ENCODE peak calls at places on chromosomes 3 and 15, in five cellular contexts. One of them, this sample, is unnamed.

GRCh38 chr3:43861635-43862034 is 170.9 kb downstream of the ABHD5 start:
- DNase-seq in cardiac fibroblast: no peak
- DNase-seq in fibroblast of lung: no peak
- DNase-seq in progenitor cell of endocrine pancreas: no peak
- DNase-seq in GM20000: no peak
- DNase-seq in this sample: no peak

GRCh38 chr3:45555154-45555591 is 39.4 kb upstream of the LIMD1 start:
- DNase-seq in cardiac fibroblast: no peak
- DNase-seq in fibroblast of lung: no peak
- DNase-seq in progenitor cell of endocrine pancreas: no peak
- DNase-seq in GM20000: no peak
- DNase-seq in this sample: no peak

GRCh38 chr3:193842029-193842782 is 249.2 kb downstream of the OPA1 start:
- DNase-seq in cardiac fibroblast: no peak
- DNase-seq in fibroblast of lung: no peak
- DNase-seq in progenitor cell of endocrine pancreas: no peak
- DNase-seq in GM20000: peak
- DNase-seq in this sample: peak

GRCh38 chr15:27826902-27827321 is 272.2 kb downstream of the OCA2 start:
- DNase-seq in cardiac fibroblast: no peak
- DNase-seq in fibroblast of lung: peak
- DNase-seq in progenitor cell of endocrine pancreas: no peak
- DNase-seq in GM20000: no peak
- DNase-seq in this sample: no peak

GRCh38 chr15:90780916-90781315 is 63.8 kb downstream of the BLM start:
- DNase-seq in cardiac fibroblast: no peak
- DNase-seq in fibroblast of lung: no peak
- DNase-seq in progenitor cell of endocrine pancreas: no peak
- DNase-seq in GM20000: peak
- DNase-seq in this sample: peak

GRCh38 chr3:107068980-107069379 is 308.3 kb upstream of the CCDC54 start:
- DNase-seq in cardiac fibroblast: peak
- DNase-seq in fibroblast of lung: peak
- DNase-seq in progenitor cell of endocrine pancreas: no peak
- DNase-seq in GM20000: no peak
- DNase-seq in this sample: no peak

GRCh38 chr15:60392601-60392985 is 5.2 kb downstream of the ANXA2 start:
- DNase-seq in cardiac fibroblast: peak
- DNase-seq in fibroblast of lung: peak
- DNase-seq in progenitor cell of endocrine pancreas: no peak
- DNase-seq in GM20000: peak
- DNase-seq in this sample: no peak

GRCh38 chr15:82935382-82935781 is 17.1 kb downstream of the HOMER2 start:
- DNase-seq in cardiac fibroblast: no peak
- DNase-seq in fibroblast of lung: no peak
- DNase-seq in progenitor cell of endocrine pancreas: no peak
- DNase-seq in GM20000: no peak
- DNase-seq in this sample: no peak

GRCh38 chr3:171874251-171874679 is 31.1 kb downstream of the TMEM212 start:
- DNase-seq in cardiac fibroblast: peak
- DNase-seq in fibroblast of lung: peak
- DNase-seq in progenitor cell of endocrine pancreas: no peak
- DNase-seq in GM20000: no peak
- DNase-seq in this sample: no peak

GRCh38 chr3:19348929-19349564 is 200.7 kb downstream of the KCNH8 start:
- DNase-seq in cardiac fibroblast: peak
- DNase-seq in fibroblast of lung: peak
- DNase-seq in progenitor cell of endocrine pancreas: no peak
- DNase-seq in GM20000: peak
- DNase-seq in this sample: peak

GRCh38 chr3:60056394-60056793 is 1006.6 kb upstream of the CFAP20DC start:
- DNase-seq in cardiac fibroblast: no peak
- DNase-seq in fibroblast of lung: peak
- DNase-seq in progenitor cell of endocrine pancreas: no peak
- DNase-seq in GM20000: no peak
- DNase-seq in this sample: no peak

GRCh38 chr15:80844011-80844732 is 65.0 kb downstream of the CEMIP start:
- DNase-seq in cardiac fibroblast: no peak
- DNase-seq in fibroblast of lung: peak
- DNase-seq in progenitor cell of endocrine pancreas: no peak
- DNase-seq in GM20000: no peak
- DNase-seq in this sample: no peak

GRCh38 chr3:120864541-120864940 is 43.5 kb upstream of the STXBP5L start:
- DNase-seq in cardiac fibroblast: no peak
- DNase-seq in fibroblast of lung: no peak
- DNase-seq in progenitor cell of endocrine pancreas: peak
- DNase-seq in GM20000: no peak
- DNase-seq in this sample: no peak

GRCh38 chr15:43253431-43254403 is 13.0 kb downstream of the TGM5 start:
- DNase-seq in cardiac fibroblast: peak
- DNase-seq in fibroblast of lung: peak
- DNase-seq in progenitor cell of endocrine pancreas: no peak
- DNase-seq in GM20000: peak
- DNase-seq in this sample: no peak

GRCh38 chr3:180923561-180923960 is 11.1 kb downstream of the FXR1 start:
- DNase-seq in cardiac fibroblast: no peak
- DNase-seq in fibroblast of lung: no peak
- DNase-seq in progenitor cell of endocrine pancreas: no peak
- DNase-seq in GM20000: no peak
- DNase-seq in this sample: no peak

GRCh38 chr15:65343374-65343981 is 34.3 kb downstream of the IGDCC3 start:
- DNase-seq in cardiac fibroblast: no peak
- DNase-seq in fibroblast of lung: no peak
- DNase-seq in progenitor cell of endocrine pancreas: no peak
- DNase-seq in GM20000: no peak
- DNase-seq in this sample: no peak

GRCh38 chr3:196699749-196700148 is 12.3 kb downstream of the CEP19 start:
- DNase-seq in cardiac fibroblast: no peak
- DNase-seq in fibroblast of lung: no peak
- DNase-seq in progenitor cell of endocrine pancreas: no peak
- DNase-seq in GM20000: no peak
- DNase-seq in this sample: no peak

GRCh38 chr3:172247525-172248274 is 200.6 kb downstream of the GHSR start:
- DNase-seq in cardiac fibroblast: no peak
- DNase-seq in fibroblast of lung: no peak
- DNase-seq in progenitor cell of endocrine pancreas: no peak
- DNase-seq in GM20000: no peak
- DNase-seq in this sample: no peak

GRCh38 chr15:63277044-63277892 is at the start of gene APH1B:
- DNase-seq in cardiac fibroblast: peak
- DNase-seq in fibroblast of lung: peak
- DNase-seq in progenitor cell of endocrine pancreas: peak
- DNase-seq in GM20000: peak
- DNase-seq in this sample: peak

GRCh38 chr3:196163687-196164493 is 47.3 kb downstream of the ZDHHC19 start:
- DNase-seq in cardiac fibroblast: no peak
- DNase-seq in fibroblast of lung: no peak
- DNase-seq in progenitor cell of endocrine pancreas: no peak
- DNase-seq in GM20000: peak
- DNase-seq in this sample: peak

GRCh38 chr3:29164825-29165224 is 116.0 kb upstream of the RBMS3 start:
- DNase-seq in cardiac fibroblast: no peak
- DNase-seq in fibroblast of lung: no peak
- DNase-seq in progenitor cell of endocrine pancreas: no peak
- DNase-seq in GM20000: no peak
- DNase-seq in this sample: no peak

GRCh38 chr3:184537885-184538599 is 23.5 kb upstream of the EPHB3 start:
- DNase-seq in cardiac fibroblast: no peak
- DNase-seq in fibroblast of lung: no peak
- DNase-seq in progenitor cell of endocrine pancreas: no peak
- DNase-seq in GM20000: no peak
- DNase-seq in this sample: no peak

GRCh38 chr3:129336093-129336706 is 57.5 kb downstream of the HMCES start:
- DNase-seq in cardiac fibroblast: no peak
- DNase-seq in fibroblast of lung: no peak
- DNase-seq in progenitor cell of endocrine pancreas: no peak
- DNase-seq in GM20000: no peak
- DNase-seq in this sample: no peak

GRCh38 chr3:59101091-59101738 is 51.4 kb upstream of the CFAP20DC start:
- DNase-seq in cardiac fibroblast: peak
- DNase-seq in fibroblast of lung: peak
- DNase-seq in progenitor cell of endocrine pancreas: no peak
- DNase-seq in GM20000: no peak
- DNase-seq in this sample: no peak

GRCh38 chr3:71051893-71052687 is 531.4 kb downstream of the FOXP1 start:
- DNase-seq in cardiac fibroblast: peak
- DNase-seq in fibroblast of lung: no peak
- DNase-seq in progenitor cell of endocrine pancreas: no peak
- DNase-seq in GM20000: no peak
- DNase-seq in this sample: no peak

GRCh38 chr3:65672876-65673815 is 365.6 kb downstream of the MAGI1 start:
- DNase-seq in cardiac fibroblast: peak
- DNase-seq in fibroblast of lung: peak
- DNase-seq in progenitor cell of endocrine pancreas: peak
- DNase-seq in GM20000: peak
- DNase-seq in this sample: no peak

GRCh38 chr3:3334456-3334855 is 155.0 kb upstream of the CRBN start:
- DNase-seq in cardiac fibroblast: no peak
- DNase-seq in fibroblast of lung: no peak
- DNase-seq in progenitor cell of endocrine pancreas: no peak
- DNase-seq in GM20000: no peak
- DNase-seq in this sample: no peak

GRCh38 chr3:108388136-108389132 is 92.1 kb downstream of the HHLA2 start:
- DNase-seq in cardiac fibroblast: no peak
- DNase-seq in fibroblast of lung: peak
- DNase-seq in progenitor cell of endocrine pancreas: no peak
- DNase-seq in GM20000: peak
- DNase-seq in this sample: no peak

GRCh38 chr3:120568624-120569023 is 27.5 kb upstream of the NDUFB4 start:
- DNase-seq in cardiac fibroblast: no peak
- DNase-seq in fibroblast of lung: peak
- DNase-seq in progenitor cell of endocrine pancreas: no peak
- DNase-seq in GM20000: no peak
- DNase-seq in this sample: no peak

GRCh38 chr15:23663232-23663631 is 15.6 kb upstream of the MAGEL2 start:
- DNase-seq in cardiac fibroblast: no peak
- DNase-seq in fibroblast of lung: no peak
- DNase-seq in progenitor cell of endocrine pancreas: no peak
- DNase-seq in GM20000: no peak
- DNase-seq in this sample: no peak
- TF ChIP-seq CTCF in cardiac fibroblast: no peak
- TF ChIP-seq CTCF in fibroblast of lung: no peak
- TF ChIP-seq CTCF in progenitor cell of endocrine pancreas: no peak
- TF ChIP-seq CTCF in GM20000: no peak
- TF ChIP-seq CTCF in this sample: no peak

GRCh38 chr3:69088033-69088432 is 3.3 kb downstream of the ARL6IP5 start:
- DNase-seq in cardiac fibroblast: peak
- DNase-seq in fibroblast of lung: peak
- DNase-seq in progenitor cell of endocrine pancreas: no peak
- DNase-seq in GM20000: no peak
- DNase-seq in this sample: no peak
- TF ChIP-seq CTCF in cardiac fibroblast: no peak
- TF ChIP-seq CTCF in fibroblast of lung: no peak
- TF ChIP-seq CTCF in progenitor cell of endocrine pancreas: no peak
- TF ChIP-seq CTCF in GM20000: no peak
- TF ChIP-seq CTCF in this sample: no peak

GRCh38 chr3:152291649-152292066 is 22.9 kb downstream of the MBNL1 start:
- DNase-seq in cardiac fibroblast: no peak
- DNase-seq in fibroblast of lung: peak
- DNase-seq in progenitor cell of endocrine pancreas: no peak
- DNase-seq in GM20000: no peak
- DNase-seq in this sample: no peak

GRCh38 chr3:152291238-152291637 is 22.5 kb downstream of the MBNL1 start:
- DNase-seq in cardiac fibroblast: no peak
- DNase-seq in fibroblast of lung: no peak
- DNase-seq in progenitor cell of endocrine pancreas: no peak
- DNase-seq in GM20000: no peak
- DNase-seq in this sample: no peak

GRCh38 chr3:152287898-152288576 is 19.3 kb downstream of the MBNL1 start:
- DNase-seq in cardiac fibroblast: no peak
- DNase-seq in fibroblast of lung: peak
- DNase-seq in progenitor cell of endocrine pancreas: no peak
- DNase-seq in GM20000: no peak
- DNase-seq in this sample: no peak

GRCh38 chr3:152290374-152290773 is 21.6 kb downstream of the MBNL1 start:
- DNase-seq in cardiac fibroblast: no peak
- DNase-seq in fibroblast of lung: no peak
- DNase-seq in progenitor cell of endocrine pancreas: no peak
- DNase-seq in GM20000: no peak
- DNase-seq in this sample: no peak

GRCh38 chr3:152289708-152290107 is 21.0 kb downstream of the MBNL1 start:
- DNase-seq in cardiac fibroblast: no peak
- DNase-seq in fibroblast of lung: no peak
- DNase-seq in progenitor cell of endocrine pancreas: no peak
- DNase-seq in GM20000: no peak
- DNase-seq in this sample: no peak
- TF ChIP-seq CTCF in cardiac fibroblast: no peak
- TF ChIP-seq CTCF in fibroblast of lung: no peak
- TF ChIP-seq CTCF in progenitor cell of endocrine pancreas: no peak
- TF ChIP-seq CTCF in GM20000: no peak
- TF ChIP-seq CTCF in this sample: no peak

GRCh38 chr15:38455096-38455495 is 1.2 kb downstream of the FAM98B start:
- DNase-seq in cardiac fibroblast: peak
- DNase-seq in fibroblast of lung: peak
- DNase-seq in progenitor cell of endocrine pancreas: no peak
- DNase-seq in GM20000: no peak
- DNase-seq in this sample: peak

GRCh38 chr15:38454687-38455071 is 752 bp downstream of the FAM98B start:
- DNase-seq in cardiac fibroblast: no peak
- DNase-seq in fibroblast of lung: peak
- DNase-seq in progenitor cell of endocrine pancreas: no peak
- DNase-seq in GM20000: no peak
- DNase-seq in this sample: no peak

GRCh38 chr15:38459480-38459879 is 5.6 kb downstream of the FAM98B start:
- DNase-seq in cardiac fibroblast: no peak
- DNase-seq in fibroblast of lung: no peak
- DNase-seq in progenitor cell of endocrine pancreas: no peak
- DNase-seq in GM20000: no peak
- DNase-seq in this sample: no peak

GRCh38 chr15:38458646-38459045 is 4.7 kb downstream of the FAM98B start:
- DNase-seq in cardiac fibroblast: no peak
- DNase-seq in fibroblast of lung: no peak
- DNase-seq in progenitor cell of endocrine pancreas: no peak
- DNase-seq in GM20000: no peak
- DNase-seq in this sample: no peak

DNA sequence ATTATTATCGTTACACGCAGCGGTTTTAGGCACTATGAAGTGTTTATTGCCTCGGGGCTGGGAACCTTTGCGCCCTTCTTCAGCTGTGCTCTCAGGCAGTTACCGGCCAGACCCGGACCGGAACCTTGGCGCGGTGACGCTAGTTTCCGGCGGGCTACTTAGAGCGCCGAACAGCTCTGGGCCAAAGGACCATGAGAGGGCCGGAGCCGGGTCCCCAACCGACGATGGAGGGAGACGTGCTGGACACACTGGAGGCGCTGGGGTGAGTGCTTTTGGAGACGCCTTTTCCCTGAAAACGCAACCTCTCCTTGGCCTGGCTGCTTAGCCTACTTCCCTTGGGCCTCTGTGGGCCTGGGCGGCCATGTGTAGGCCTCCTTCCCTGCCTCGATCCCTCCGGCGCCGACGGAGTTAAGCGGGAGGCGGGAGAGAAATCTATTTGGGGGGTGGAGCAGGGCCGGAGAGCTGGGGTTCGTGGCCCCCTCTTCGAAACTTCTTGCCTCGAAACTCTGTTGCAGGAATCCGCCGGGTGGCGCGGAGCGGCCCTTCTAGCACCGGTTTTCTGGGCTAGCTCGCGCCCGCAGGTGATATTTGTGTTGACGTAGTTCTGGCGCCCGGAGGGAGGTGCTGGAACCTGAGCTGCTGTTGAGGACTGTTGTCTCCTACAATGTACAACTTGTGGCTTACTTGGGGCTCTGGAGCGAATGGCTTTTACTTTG is at the start of gene FAM98B:
- DNase-seq in cardiac fibroblast: peak
- DNase-seq in fibroblast of lung: peak
- DNase-seq in progenitor cell of endocrine pancreas: peak
- DNase-seq in GM20000: peak
- DNase-seq in this sample: peak
- TF ChIP-seq CTCF in cardiac fibroblast: no peak
- TF ChIP-seq CTCF in fibroblast of lung: peak
- TF ChIP-seq CTCF in progenitor cell of endocrine pancreas: peak
- TF ChIP-seq CTCF in GM20000: no peak
- TF ChIP-seq CTCF in this sample: no peak